ENCODE peak calls at places on chromosome 20, in five cellular contexts. H is iris pigment epithelial cell, N is DMS153, U is A549, C is cerebellum. G is an unnamed sample.

GRCh38 chr20:44540834-44541233 is 19.0 kb upstream of the SERINC3 start:
- DNase-seq in C (no peak), H (peak), N (no peak), U (no peak), G (no peak)

GRCh38 chr20:60819511-60819910 is 432.6 kb upstream of the CDH4 start:
- DNase-seq in U (no peak), H (no peak), C (no peak), N (no peak), G (no peak)

GRCh38 chr20:62697468-62697912 is 11.1 kb upstream of the NTSR1 start:
- DNase-seq in C (no peak), H (no peak), N (no peak), U (no peak), G (no peak)

GRCh38 chr20:361562-361961 is 14.7 kb downstream of the NRSN2 start:
- DNase-seq in U (no peak), N (no peak), C (no peak), H (no peak), G (no peak)

GRCh38 chr20:50141018-50141675 is 12.4 kb downstream of the PEDS1 start:
- DNase-seq in C (no peak), H (no peak), U (no peak), N (no peak), G (no peak)

GRCh38 chr20:44911264-44911921 is 1.5 kb downstream of the PABPC1L start:
- DNase-seq in C (no peak), H (peak), U (peak), N (peak), G (no peak)

GRCh38 chr20:38034108-38034649 is 633 bp downstream of the RPRD1B start:
- DNase-seq in C (no peak), N (no peak), H (peak), U (no peak), G (no peak)

GRCh38 chr20:840858-841567 is 7.5 kb downstream of the FAM110A start:
- DNase-seq in H (peak), U (peak), C (no peak), N (peak), G (no peak)